ENCODE peak calls at places on chromosomes 3 and 15, in nine cellular contexts. I is retinal pigment epithelial cell; K is activated CD4-positive, alpha-beta T cell treated with anti-CD3 and anti-CD28 coated beads for 1 hour; H is HTR-8/SVneo; J is Caki2; X is Calu3; A is fibroblast of the aortic adventitia; B is anterior cingulate cortex; Y is NCI-H1105 treated with DMSO at 0.1 percent for 48 hours. P is an unnamed sample.

GRCh38 chr15:59501531-59502113 is 63.6 kb downstream of the FAM81A start:
- DNase-seq in J (peak), K (no peak), Y (peak), I (no peak), A (peak), B (no peak), H (peak), X (peak), P (peak)

GRCh38 chr15:62777657-62778056 is 264.9 kb upstream of the TPM1 start:
- DNase-seq in A (no peak), B (no peak), H (no peak), K (no peak), I (no peak), J (no peak), Y (no peak), X (no peak), P (no peak)

GRCh38 chr15:41025393-41025792 is 72.1 kb downstream of the CHAC1 start:
- DNase-seq in A (no peak), J (no peak), B (no peak), I (no peak), H (no peak), Y (no peak), K (no peak), X (no peak), P (no peak)

GRCh38 chr3:5426094-5426883 is 238.8 kb downstream of the EDEM1 start:
- DNase-seq in H (peak), J (peak), B (peak), Y (no peak), K (peak), I (peak), A (peak), X (peak), P (peak)

GRCh38 chr15:57589276-57590073 is 2.2 kb upstream of the MYZAP start:
- DNase-seq in A (no peak), H (no peak), K (no peak), X (no peak), I (no peak), J (no peak), B (no peak), Y (no peak), P (no peak)

GRCh38 chr3:193515884-193516438 is 38.7 kb downstream of the ATP13A4 start:
- DNase-seq in Y (no peak), J (no peak), I (no peak), B (no peak), H (no peak), K (no peak), A (no peak), X (no peak), P (no peak)

GRCh38 chr15:65550681-65551098 is 20.4 kb downstream of the HACD3 start:
- DNase-seq in H (no peak), J (no peak), I (no peak), Y (no peak), A (peak), B (no peak), X (no peak), K (no peak), P (no peak)

GRCh38 chr15:82952156-82953081 is at the start of gene HOMER2:
- DNase-seq in J (peak), Y (peak), A (no peak), K (no peak), I (no peak), H (peak), X (peak), B (no peak), P (no peak)

GRCh38 chr15:75215107-75216004 is 13.7 kb downstream of the C15orf39 start:
- DNase-seq in X (peak), K (no peak), H (no peak), A (no peak), I (no peak), Y (no peak), J (no peak), B (no peak), P (no peak)

GRCh38 chr3:139230391-139230790 is 113.4 kb upstream of the MRPS22 start:
- DNase-seq in X (no peak), B (no peak), K (no peak), A (peak), J (no peak), Y (no peak), H (no peak), I (no peak), P (no peak)

GRCh38 chr15:57626713-57627440 is 35.2 kb downstream of the MYZAP start:
- DNase-seq in I (no peak), H (no peak), B (no peak), J (no peak), Y (no peak), K (no peak), X (no peak), A (no peak), P (no peak)

GRCh38 chr3:128133273-128133883 is 9.8 kb upstream of the RUVBL1 start:
- DNase-seq in Y (peak), J (peak), A (peak), B (no peak), K (no peak), X (peak), I (no peak), H (peak), P (no peak)

GRCh38 chr3:113499081-113499480 is 15.9 kb downstream of the SPICE1 start:
- DNase-seq in X (no peak), K (no peak), I (no peak), Y (no peak), H (no peak), A (peak), B (no peak), J (no peak), P (no peak)

GRCh38 chr15:76334438-76335004 is 2.1 kb upstream of the ISL2 start:
- DNase-seq in J (no peak), I (no peak), K (no peak), X (no peak), H (no peak), Y (no peak), A (no peak), B (no peak), P (no peak)

GRCh38 chr15:31272558-31273257 is 53.9 kb upstream of the KLF13 start:
- DNase-seq in X (peak), B (no peak), K (no peak), I (no peak), H (no peak), A (no peak), Y (no peak), J (peak), P (peak)

GRCh38 chr3:15290731-15291130 is 41.7 kb downstream of the SH3BP5 start:
- DNase-seq in H (no peak), Y (no peak), J (no peak), B (no peak), X (no peak), K (no peak), I (no peak), A (no peak), P (no peak)

GRCh38 chr3:30169459-30169858 is 436.9 kb upstream of the TGFBR2 start:
- DNase-seq in I (no peak), X (no peak), A (no peak), H (no peak), K (no peak), B (no peak), J (no peak), Y (no peak), P (no peak)

GRCh38 chr3:52454235-52454937 is 545 bp upstream of the TNNC1 start:
- DNase-seq in A (no peak), Y (no peak), X (no peak), I (no peak), K (no peak), H (no peak), B (no peak), J (no peak), P (no peak)

GRCh38 chr3:109339714-109340648 is 2.6 kb upstream of the DPPA4 start:
- DNase-seq in X (no peak), A (no peak), K (no peak), J (no peak), H (no peak), Y (no peak), I (no peak), B (no peak), P (no peak)

GRCh38 chr3:123941150-123941941 is 19.7 kb downstream of the CCDC14 start:
- DNase-seq in X (no peak), J (no peak), Y (peak), B (no peak), A (peak), K (no peak), I (no peak), H (no peak), P (no peak)

GRCh38 chr3:171620825-171621434 is 160.7 kb upstream of the TNIK start:
- DNase-seq in I (peak), B (no peak), Y (no peak), X (no peak), A (peak), J (peak), H (peak), K (no peak), P (peak)

GRCh38 chr3:153356908-153357307 is 194.9 kb downstream of the RAP2B start:
- DNase-seq in I (no peak), K (no peak), H (no peak), X (no peak), Y (no peak), J (no peak), A (no peak), B (no peak), P (no peak)

GRCh38 chr3:173753593-173753992 is 356.0 kb downstream of the NLGN1 start:
- DNase-seq in I (no peak), H (no peak), A (no peak), X (no peak), Y (no peak), B (no peak), K (no peak), J (no peak), P (no peak)

GRCh38 chr3:107432646-107433045 is 55.4 kb downstream of the CCDC54 start:
- DNase-seq in A (no peak), H (no peak), Y (no peak), X (no peak), J (no peak), I (no peak), K (no peak), B (no peak), P (peak)

GRCh38 chr3:129603561-129603942 is 2.9 kb downstream of the PLXND1 start:
- DNase-seq in K (no peak), X (no peak), J (no peak), H (no peak), Y (no peak), A (no peak), I (no peak), B (no peak), P (no peak)

GRCh38 chr3:108117245-108117644 is 26.4 kb upstream of the CD47 start:
- DNase-seq in A (peak), H (no peak), X (no peak), I (no peak), Y (no peak), K (no peak), B (no peak), J (no peak), P (no peak)

GRCh38 chr3:53725308-53725995 is 120.8 kb downstream of the CHDH start:
- DNase-seq in Y (no peak), A (peak), X (no peak), H (no peak), K (no peak), J (no peak), I (no peak), B (no peak), P (no peak)

GRCh38 chr15:80750591-80750990 is 28.6 kb upstream of the CEMIP start:
- DNase-seq in H (no peak), K (no peak), Y (no peak), X (no peak), I (no peak), B (no peak), J (no peak), A (no peak), P (no peak)

GRCh38 chr15:73941871-73942635 is 15.8 kb downstream of the LOXL1 start:
- DNase-seq in J (no peak), K (no peak), B (no peak), I (no peak), A (no peak), H (no peak), Y (no peak), X (peak), P (peak)

GRCh38 chr3:158384019-158384418 is 187.0 kb upstream of the MLF1 start:
- DNase-seq in J (no peak), X (no peak), B (no peak), H (no peak), K (no peak), A (no peak), I (no peak), Y (no peak), P (no peak)

GRCh38 chr3:155548194-155548593 is 196.7 kb downstream of the PLCH1 start:
- DNase-seq in J (peak), K (no peak), B (no peak), H (no peak), Y (no peak), A (no peak), X (no peak), I (peak), P (no peak)

GRCh38 chr3:126545544-126545943 is 13.2 kb downstream of the C3orf22 start:
- DNase-seq in H (no peak), B (no peak), A (no peak), Y (no peak), K (no peak), I (no peak), X (no peak), J (no peak), P (no peak)

GRCh38 chr3:169495569-169495968 is 167.9 kb downstream of the MECOM start:
- DNase-seq in J (no peak), Y (peak), X (no peak), I (no peak), B (no peak), A (no peak), H (no peak), K (no peak), P (no peak)

GRCh38 chr3:115788921-115789470 is 165.7 kb downstream of the GAP43 start:
- DNase-seq in H (peak), A (peak), J (peak), B (no peak), X (peak), I (peak), Y (no peak), K (no peak), P (peak)

GRCh38 chr3:128550471-128551126 is 57.6 kb upstream of the GATA2 start:
- DNase-seq in H (no peak), I (no peak), K (no peak), J (no peak), X (no peak), Y (no peak), A (no peak), B (no peak), P (no peak)

GRCh38 chr15:57635300-57635944 is 43.7 kb downstream of the MYZAP start:
- DNase-seq in X (no peak), K (no peak), B (no peak), I (no peak), H (no peak), J (no peak), Y (no peak), A (no peak), P (no peak)

GRCh38 chr3:49906004-49906860 is 2.6 kb upstream of the MST1R start:
- DNase-seq in I (no peak), J (peak), K (peak), H (peak), B (peak), A (peak), Y (no peak), X (peak), P (peak)

GRCh38 chr3:23686535-23686934 is 119.2 kb upstream of the UBE2E1 start:
- DNase-seq in X (no peak), H (no peak), J (no peak), A (no peak), Y (no peak), I (no peak), B (no peak), K (no peak), P (no peak)

P was measured in LoVo.